ENCODE peak calls at places on chromosomes 11 and 22, in five cellular contexts. One of them, this sample, is unnamed.

GRCh38 chr11:3939651-3940190 is 84.3 kb downstream of the STIM1 start:
- DNase-seq in fibroblast of lung: peak
- DNase-seq in HCT116: no peak
- DNase-seq in neural progenitor cell: no peak
- DNase-seq in IMR-90: peak
- DNase-seq in this sample: no peak

GRCh38 chr11:121722431-121723256 is 269.9 kb upstream of the SORL1-AS1 start:
- DNase-seq in fibroblast of lung: peak
- DNase-seq in IMR-90: peak
- DNase-seq in HCT116: no peak
- DNase-seq in neural progenitor cell: peak
- DNase-seq in this sample: peak

GRCh38 chr11:75558939-75559843 is 2.9 kb upstream of the SERPINH1 start:
- DNase-seq in neural progenitor cell: no peak
- DNase-seq in fibroblast of lung: peak
- DNase-seq in HCT116: no peak
- DNase-seq in IMR-90: peak
- DNase-seq in this sample: no peak

GRCh38 chr22:38313384-38313955 is 3.8 kb downstream of the CSNK1E start:
- DNase-seq in fibroblast of lung: peak
- DNase-seq in neural progenitor cell: peak
- DNase-seq in IMR-90: peak
- DNase-seq in HCT116: no peak
- DNase-seq in this sample: peak

GRCh38 chr22:37492428-37493344 is 6.5 kb upstream of the MFNG start:
- DNase-seq in neural progenitor cell: peak
- DNase-seq in IMR-90: peak
- DNase-seq in fibroblast of lung: peak
- DNase-seq in HCT116: no peak
- DNase-seq in this sample: no peak

GRCh38 chr11:36431429-36432092 is 78.5 kb downstream of the TRAF6 start:
- DNase-seq in HCT116: peak
- DNase-seq in neural progenitor cell: peak
- DNase-seq in IMR-90: peak
- DNase-seq in fibroblast of lung: peak
- DNase-seq in this sample: no peak

GRCh38 chr11:73760066-73760679 is 701 bp downstream of the RAB6A start:
- DNase-seq in IMR-90: peak
- DNase-seq in fibroblast of lung: peak
- DNase-seq in neural progenitor cell: peak
- DNase-seq in HCT116: no peak
- DNase-seq in this sample: peak

GRCh38 chr22:26777402-26777801 is 120.0 kb downstream of the MIAT start:
- DNase-seq in fibroblast of lung: no peak
- DNase-seq in neural progenitor cell: no peak
- DNase-seq in IMR-90: peak
- DNase-seq in HCT116: no peak
- DNase-seq in this sample: no peak

GRCh38 chr11:44083906-44084305 is 11.6 kb upstream of the EXT2 start:
- DNase-seq in fibroblast of lung: no peak
- DNase-seq in HCT116: no peak
- DNase-seq in IMR-90: no peak
- DNase-seq in neural progenitor cell: no peak
- DNase-seq in this sample: no peak

GRCh38 chr22:40157546-40157945 is 20.2 kb upstream of the TNRC6B start:
- DNase-seq in neural progenitor cell: no peak
- DNase-seq in IMR-90: no peak
- DNase-seq in HCT116: no peak
- DNase-seq in fibroblast of lung: no peak
- DNase-seq in this sample: no peak

GRCh38 chr11:14549891-14550290 is 29.7 kb upstream of the PSMA1 start:
- DNase-seq in HCT116: no peak
- DNase-seq in fibroblast of lung: no peak
- DNase-seq in neural progenitor cell: no peak
- DNase-seq in IMR-90: no peak
- DNase-seq in this sample: no peak

GRCh38 chr22:22955866-22956535 is 68.4 kb downstream of the IGLL5 start:
- DNase-seq in HCT116: peak
- DNase-seq in fibroblast of lung: peak
- DNase-seq in IMR-90: peak
- DNase-seq in neural progenitor cell: peak
- DNase-seq in this sample: no peak

GRCh38 chr22:50274311-50274710 is 4.1 kb upstream of the MAPK11 start:
- DNase-seq in fibroblast of lung: peak
- DNase-seq in neural progenitor cell: peak
- DNase-seq in HCT116: no peak
- DNase-seq in IMR-90: peak
- DNase-seq in this sample: no peak

GRCh38 chr22:28951969-28952521 is 68.7 kb downstream of the ZNRF3 start:
- DNase-seq in HCT116: no peak
- DNase-seq in fibroblast of lung: peak
- DNase-seq in IMR-90: peak
- DNase-seq in neural progenitor cell: peak
- DNase-seq in this sample: no peak

GRCh38 chr11:78432058-78432515 is 14.5 kb upstream of the GAB2 start:
- DNase-seq in fibroblast of lung: peak
- DNase-seq in neural progenitor cell: peak
- DNase-seq in HCT116: no peak
- DNase-seq in IMR-90: no peak
- DNase-seq in this sample: no peak

GRCh38 chr11:95908826-95909225 is 15.1 kb downstream of the MTMR2 start:
- DNase-seq in fibroblast of lung: peak
- DNase-seq in neural progenitor cell: no peak
- DNase-seq in HCT116: no peak
- DNase-seq in IMR-90: peak
- DNase-seq in this sample: no peak

GRCh38 chr11:36672815-36673450 is 74.9 kb upstream of the RAG2 start:
- DNase-seq in fibroblast of lung: peak
- DNase-seq in neural progenitor cell: peak
- DNase-seq in HCT116: peak
- DNase-seq in IMR-90: peak
- DNase-seq in this sample: no peak

GRCh38 chr11:75375626-75376025 is 23.7 kb upstream of the RPS3 start:
- DNase-seq in neural progenitor cell: no peak
- DNase-seq in IMR-90: no peak
- DNase-seq in fibroblast of lung: no peak
- DNase-seq in HCT116: no peak
- DNase-seq in this sample: no peak

GRCh38 chr11:126310229-126310991 is 6.5 kb downstream of the DCPS start:
- DNase-seq in fibroblast of lung: peak
- DNase-seq in neural progenitor cell: peak
- DNase-seq in IMR-90: peak
- DNase-seq in HCT116: peak
- DNase-seq in this sample: peak

GRCh38 chr22:38733329-38734202 is 22.2 kb downstream of the SUN2 start:
- DNase-seq in fibroblast of lung: peak
- DNase-seq in IMR-90: peak
- DNase-seq in HCT116: no peak
- DNase-seq in neural progenitor cell: peak
- DNase-seq in this sample: peak

GRCh38 chr11:48028909-48029685 is 48.7 kb downstream of the PTPRJ start:
- DNase-seq in neural progenitor cell: no peak
- DNase-seq in HCT116: no peak
- DNase-seq in IMR-90: peak
- DNase-seq in fibroblast of lung: peak
- DNase-seq in this sample: no peak

GRCh38 chr22:28506207-28506606 is 173.4 kb downstream of the TTC28 start:
- DNase-seq in fibroblast of lung: no peak
- DNase-seq in IMR-90: no peak
- DNase-seq in HCT116: no peak
- DNase-seq in neural progenitor cell: no peak
- DNase-seq in this sample: no peak

GRCh38 chr22:27705391-27706080 is 96.0 kb downstream of the MN1 start:
- DNase-seq in neural progenitor cell: no peak
- DNase-seq in fibroblast of lung: no peak
- DNase-seq in HCT116: no peak
- DNase-seq in IMR-90: no peak
- DNase-seq in this sample: no peak

GRCh38 chr11:131979364-131979763 is 608.9 kb downstream of the NTM start:
- DNase-seq in IMR-90: no peak
- DNase-seq in neural progenitor cell: no peak
- DNase-seq in fibroblast of lung: no peak
- DNase-seq in HCT116: no peak
- DNase-seq in this sample: no peak

GRCh38 chr11:64131657-64132387 is 34.1 kb downstream of the MACROD1 start:
- DNase-seq in fibroblast of lung: no peak
- DNase-seq in neural progenitor cell: peak
- DNase-seq in IMR-90: no peak
- DNase-seq in HCT116: no peak
- DNase-seq in this sample: no peak

GRCh38 chr11:27401760-27402316 is 38.8 kb upstream of the CCDC34 start:
- DNase-seq in fibroblast of lung: no peak
- DNase-seq in neural progenitor cell: no peak
- DNase-seq in IMR-90: no peak
- DNase-seq in HCT116: no peak
- DNase-seq in this sample: no peak

GRCh38 chr22:22943521-22944267 is 56.1 kb downstream of the IGLL5 start:
- DNase-seq in fibroblast of lung: no peak
- DNase-seq in HCT116: no peak
- DNase-seq in neural progenitor cell: no peak
- DNase-seq in IMR-90: no peak
- DNase-seq in this sample: no peak

GRCh38 chr11:72813740-72814138 is 472 bp upstream of the ATG16L2 start:
- DNase-seq in HCT116: peak
- DNase-seq in IMR-90: peak
- DNase-seq in neural progenitor cell: peak
- DNase-seq in fibroblast of lung: peak
- DNase-seq in this sample: no peak

GRCh38 chr22:49238181-49239141 is 589.2 kb downstream of the BRD1 start:
- DNase-seq in IMR-90: no peak
- DNase-seq in HCT116: no peak
- DNase-seq in neural progenitor cell: no peak
- DNase-seq in fibroblast of lung: no peak
- DNase-seq in this sample: peak

GRCh38 chr11:75762885-75763284 is 5.7 kb upstream of the DGAT2 start:
- DNase-seq in fibroblast of lung: peak
- DNase-seq in HCT116: no peak
- DNase-seq in neural progenitor cell: no peak
- DNase-seq in IMR-90: peak
- DNase-seq in this sample: peak

GRCh38 chr11:35944503-35945136 is 758 bp downstream of the LDLRAD3 start:
- DNase-seq in IMR-90: no peak
- DNase-seq in neural progenitor cell: peak
- DNase-seq in fibroblast of lung: peak
- DNase-seq in HCT116: no peak
- DNase-seq in this sample: no peak

GRCh38 chr22:23752090-23752691 is 1.3 kb upstream of the ZNF70 start:
- DNase-seq in HCT116: no peak
- DNase-seq in IMR-90: no peak
- DNase-seq in fibroblast of lung: no peak
- DNase-seq in neural progenitor cell: no peak
- DNase-seq in this sample: no peak

DNA sequence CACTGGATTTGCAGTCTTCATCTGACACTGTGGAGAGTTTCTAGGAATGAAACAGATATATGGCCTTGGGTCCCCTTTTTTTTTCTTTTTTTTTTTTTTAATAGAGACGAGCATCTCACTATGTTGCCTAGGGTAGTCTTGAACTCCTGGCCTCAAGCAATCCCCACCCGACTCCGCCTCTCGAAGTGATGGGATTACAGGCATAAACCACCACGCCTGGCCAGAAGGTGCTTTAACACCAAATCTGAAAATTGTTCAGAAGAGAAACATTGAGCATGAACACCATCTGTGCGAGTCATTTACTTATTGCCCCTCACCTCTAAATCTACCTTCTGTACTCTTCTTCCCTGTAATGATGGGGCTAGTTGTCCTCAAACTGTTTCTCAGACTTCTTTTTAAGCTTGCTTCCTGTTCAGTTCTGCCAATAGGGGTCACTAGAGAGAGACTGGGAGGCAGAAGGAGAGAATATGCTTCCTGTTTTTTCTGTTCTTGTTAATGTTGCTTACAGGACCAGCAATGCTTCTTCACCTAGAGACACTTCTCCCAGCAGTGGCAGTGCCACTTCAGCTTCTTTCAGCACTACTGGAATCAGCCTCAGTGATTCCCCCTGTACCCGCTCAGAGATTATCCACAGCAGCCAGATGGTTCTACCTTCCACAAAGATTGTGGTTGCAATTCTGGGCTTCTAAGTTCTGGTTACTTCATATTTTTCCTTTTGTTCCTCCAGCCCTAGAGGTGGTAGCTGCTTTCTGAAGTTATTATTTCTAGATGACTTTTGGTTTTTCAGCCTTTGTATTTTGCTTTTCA is 20.8 kb upstream of the ZBED5 start:
- DNase-seq in neural progenitor cell: peak
- DNase-seq in IMR-90: peak
- DNase-seq in fibroblast of lung: peak
- DNase-seq in HCT116: peak
- DNase-seq in this sample: no peak
- TF ChIP-seq CTCF in neural progenitor cell: peak
- TF ChIP-seq CTCF in IMR-90: peak
- TF ChIP-seq CTCF in fibroblast of lung: peak
- TF ChIP-seq CTCF in HCT116: peak
- TF ChIP-seq CTCF in this sample: peak

GRCh38 chr22:17910561-17911311 is 113.6 kb downstream of the MICAL3 start:
- DNase-seq in IMR-90: peak
- DNase-seq in fibroblast of lung: peak
- DNase-seq in neural progenitor cell: peak
- DNase-seq in HCT116: no peak
- DNase-seq in this sample: peak
- H3K9ac ChIP-seq in IMR-90: no peak
- H3K9ac ChIP-seq in fibroblast of lung: peak
- H3K9ac ChIP-seq in neural progenitor cell: no peak
- H3K9ac ChIP-seq in HCT116: no peak
- H3K9ac ChIP-seq in this sample: no peak

GRCh38 chr11:87878373-87878779 is 296.9 kb downstream of the RAB38 start:
- DNase-seq in fibroblast of lung: peak
- DNase-seq in HCT116: peak
- DNase-seq in IMR-90: peak
- DNase-seq in neural progenitor cell: peak
- DNase-seq in this sample: no peak
- TF ChIP-seq CTCF in fibroblast of lung: peak
- TF ChIP-seq CTCF in HCT116: peak
- TF ChIP-seq CTCF in IMR-90: peak
- TF ChIP-seq CTCF in neural progenitor cell: peak
- TF ChIP-seq CTCF in this sample: peak

DNA sequence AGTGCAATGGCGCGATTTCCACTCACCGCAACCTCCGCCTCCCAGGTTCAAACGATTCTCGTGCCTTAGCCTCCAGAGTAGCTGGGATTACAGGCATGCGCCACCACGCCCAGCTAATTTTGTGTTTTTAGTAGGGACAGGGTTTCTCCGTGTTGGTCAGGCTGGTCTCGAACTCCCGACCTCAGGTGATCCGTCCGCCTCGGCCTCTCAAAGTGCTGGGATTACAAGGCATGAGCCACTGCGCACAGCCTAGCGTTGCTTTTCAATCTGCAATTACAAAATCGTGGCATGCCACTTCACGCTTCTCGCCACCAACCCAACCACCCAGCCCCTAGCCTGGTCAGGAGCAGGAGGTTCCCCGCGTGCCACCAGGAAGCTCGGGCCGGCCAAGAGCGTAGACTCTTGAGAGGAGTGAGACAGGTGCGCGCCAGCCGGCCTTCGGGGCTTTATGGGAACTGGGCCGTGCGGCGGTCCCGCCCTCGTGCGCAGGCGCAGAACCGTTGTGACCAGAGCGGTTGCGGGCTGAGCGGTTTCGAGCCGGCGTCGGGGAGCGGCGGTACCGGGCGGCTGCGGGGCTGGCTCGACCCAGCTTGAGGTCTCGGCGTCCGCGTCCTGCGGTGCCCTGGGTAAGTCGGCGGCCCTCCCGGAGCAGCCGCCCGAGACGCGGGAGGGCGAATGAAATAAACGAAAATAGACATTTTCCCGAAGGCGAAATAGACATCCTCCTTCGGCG is at the start of gene ASRGL1:
- DNase-seq in HCT116: peak
- DNase-seq in fibroblast of lung: peak
- DNase-seq in neural progenitor cell: peak
- DNase-seq in IMR-90: peak
- DNase-seq in this sample: peak
- H3K9ac ChIP-seq in HCT116: peak
- H3K9ac ChIP-seq in fibroblast of lung: peak
- H3K9ac ChIP-seq in neural progenitor cell: peak
- H3K9ac ChIP-seq in IMR-90: no peak
- H3K9ac ChIP-seq in this sample: no peak

This sample was measured in kidney.